ENCODE peak calls at places on chromosomes 16 and 17, in six cellular contexts. C, D, J, F, I and K are unnamed samples.

GRCh38 chr17:40878044-40878443 is 7.0 kb downstream of the KRT20 start:
- DNase-seq in F (no peak), I (no peak), C (no peak), J (no peak), D (no peak), K (no peak)

GRCh38 chr17:35849469-35850348 is 19.0 kb downstream of the HEATR9 start:
- DNase-seq in J (peak; percentile 75), I (peak; percentile 67), C (peak; percentile 58), F (peak; percentile 85), D (peak; percentile 79), K (peak; percentile 48)

GRCh38 chr16:85480727-85481101 is 132.4 kb upstream of the GSE1 start:
- DNase-seq in I (no peak), F (no peak), J (no peak), C (no peak), D (no peak), K (no peak)

GRCh38 chr17:236641-237405 is 55.4 kb upstream of the DOC2B start:
- DNase-seq in D (no peak), J (no peak), F (peak; percentile 46), C (peak; percentile 55), I (no peak), K (no peak)

GRCh38 chr17:8674344-8675305 is 44.1 kb upstream of the MYH10 start:
- DNase-seq in I (peak; percentile 65), J (peak; percentile 22), F (no peak), C (no peak), D (peak; percentile 65), K (no peak)

GRCh38 chr16:87698241-87698640 is 67.5 kb downstream of the KLHDC4 start:
- DNase-seq in J (no peak), D (no peak), F (no peak), C (no peak), I (no peak), K (no peak)

GRCh38 chr16:50841081-50841886 is 99.4 kb downstream of the CYLD start:
- DNase-seq in I (no peak), C (peak; percentile 24), J (no peak), F (peak; percentile 67), D (peak; percentile 54), K (no peak)

GRCh38 chr17:66633322-66633965 is 201.5 kb upstream of the CACNG5 start:
- DNase-seq in I (peak; percentile 47), C (no peak), D (no peak), J (peak; percentile 44), F (no peak), K (no peak)

GRCh38 chr16:87457051-87457611 is 35.7 kb downstream of the ZCCHC14 start:
- DNase-seq in J (peak; percentile 67), C (no peak), D (no peak), F (no peak), I (peak; percentile 76), K (no peak)

GRCh38 chr16:68823401-68823800 is 19.9 kb upstream of the TANGO6 start:
- DNase-seq in C (no peak), F (peak; percentile 94), I (peak; percentile 89), D (peak; percentile 47), J (peak; percentile 71), K (no peak)

DNA sequence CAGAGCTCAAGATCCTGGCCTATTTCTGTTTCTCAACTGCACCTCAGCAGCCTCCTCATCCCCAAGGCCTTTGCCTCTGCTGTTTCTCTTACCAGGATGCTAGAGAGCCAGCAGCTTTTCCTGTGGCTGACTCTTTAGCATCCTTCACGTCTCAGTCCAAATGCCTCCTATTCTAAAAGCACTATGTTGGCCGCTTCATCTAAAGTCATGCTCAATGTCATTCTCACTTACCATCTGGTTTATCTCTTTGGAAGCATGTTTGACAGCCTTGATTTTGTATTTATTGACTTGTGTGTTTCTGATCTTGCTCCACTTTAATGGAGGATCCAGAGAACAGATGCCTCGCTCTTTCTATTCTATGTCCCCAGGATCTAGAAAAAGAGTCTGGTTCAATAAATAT is 351.8 kb upstream of the CDH11 start:
- DNase-seq in C (no peak), J (no peak), I (no peak), F (no peak), D (no peak), K (no peak)
- H2BK15ac ChIP-seq in C (no peak overlapping the region), J (no peak overlapping the region), I (no peak overlapping the region), F (no peak overlapping the region), D (no peak overlapping the region), K (no peak overlapping the region)

GRCh38 chr17:42929497-42929844 is 28.9 kb downstream of the G6PC1 start:
- DNase-seq in J (no peak), I (no peak), D (no peak), C (no peak), F (no peak), K (no peak)
- H3K9ac ChIP-seq in J (peak overlapping the region; percentile 77), I (no peak overlapping the region), D (no peak overlapping the region), C (no peak overlapping the region), F (no peak overlapping the region), K (no peak overlapping the region)

DNA sequence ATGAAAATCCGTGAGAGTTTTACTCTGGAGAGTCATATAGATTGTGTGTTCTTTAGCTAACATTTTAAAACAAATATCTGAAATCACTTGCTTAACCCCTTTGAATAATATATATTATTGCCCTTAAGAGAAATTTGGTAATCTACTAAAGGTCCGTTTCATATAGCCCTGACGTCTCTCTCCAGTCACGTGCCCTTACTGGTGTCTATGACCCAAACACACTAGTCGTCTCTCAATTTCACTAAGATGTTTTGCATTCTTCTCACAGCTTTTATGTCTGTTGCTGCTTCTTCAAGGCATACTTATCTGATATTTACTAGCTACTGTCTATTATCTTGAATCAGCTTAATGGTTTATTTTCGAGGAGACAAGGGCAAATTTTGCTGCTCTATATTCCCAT is 409.9 kb downstream of the KCNJ18 start:
- DNase-seq in C (no peak), D (no peak), J (no peak), F (no peak), I (no peak), K (no peak)
- H2BK15ac ChIP-seq in C (no peak overlapping the region), D (no peak overlapping the region), J (no peak overlapping the region), F (no peak overlapping the region), I (no peak overlapping the region), K (no peak overlapping the region)

DNA sequence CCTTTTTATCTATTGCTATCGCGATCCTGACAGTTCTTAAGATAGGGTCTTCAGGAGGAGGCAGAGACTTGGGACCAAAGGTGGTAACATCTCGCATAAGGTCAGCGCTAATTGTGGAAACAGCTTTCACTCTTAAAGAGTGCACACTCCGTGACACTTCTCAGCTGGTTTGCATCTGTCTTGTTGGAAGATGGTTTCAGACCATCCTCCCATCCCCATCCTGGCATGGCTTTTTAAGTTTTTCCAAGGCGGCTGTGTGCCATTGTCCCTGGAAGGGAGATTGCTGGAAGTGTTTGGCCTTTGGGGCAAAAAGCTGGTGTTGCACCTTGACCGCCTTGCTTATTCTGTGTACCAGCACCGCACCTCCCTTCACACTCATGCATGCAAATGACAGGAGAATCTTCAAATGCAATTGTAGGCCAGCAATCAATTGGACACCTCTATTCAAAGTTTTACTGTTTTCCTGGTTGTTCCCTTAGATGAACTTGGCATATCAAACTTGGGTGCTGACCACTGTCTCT is 1.5 kb downstream of the SOCS7 start:
- DNase-seq in C (no peak), J (no peak), I (no peak), F (no peak), D (no peak), K (no peak)
- H3K9ac ChIP-seq in C (no peak overlapping the region), J (peak overlapping the region; percentile 77), I (peak overlapping the region; percentile 83), F (peak overlapping the region; percentile 88), D (peak overlapping the region; percentile 7), K (no peak overlapping the region)

GRCh38 chr16:53839150-53839549 is 135.2 kb downstream of the FTO start:
- DNase-seq in I (no peak), J (no peak), F (no peak), C (no peak), D (no peak), K (no peak)

GRCh38 chr16:53833145-53833544 is 129.2 kb downstream of the FTO start:
- DNase-seq in C (no peak), F (no peak), D (no peak), J (no peak), I (no peak), K (no peak)

GRCh38 chr16:53836142-53836541 is 132.2 kb downstream of the FTO start:
- DNase-seq in J (no peak), F (no peak), C (no peak), I (no peak), D (no peak), K (no peak)

GRCh38 chr16:53837421-53837820 is 133.5 kb downstream of the FTO start:
- DNase-seq in J (no peak), I (peak; percentile 9), D (no peak), C (no peak), F (no peak), K (no peak)

DNA sequence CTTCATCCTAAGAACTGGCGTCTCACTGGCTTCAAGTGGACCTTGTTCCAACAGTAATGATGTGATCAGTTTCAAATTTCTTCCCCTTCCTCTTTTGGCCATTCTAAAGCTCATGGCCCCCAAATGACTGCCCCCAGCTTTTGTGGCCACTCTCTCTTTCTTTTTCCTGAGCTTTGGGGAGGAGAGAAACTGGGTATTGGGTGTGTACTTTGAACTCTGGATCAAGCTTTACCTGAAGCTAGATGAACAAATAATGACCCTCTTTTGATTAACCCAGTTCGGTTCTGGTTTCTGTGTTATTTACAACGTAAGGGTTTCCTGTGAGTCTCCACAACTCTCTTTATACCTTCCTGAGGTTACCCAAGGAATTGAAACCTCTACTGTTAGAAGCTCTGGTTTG is 132.7 kb downstream of the FTO start:
- DNase-seq in J (no peak), I (no peak), D (no peak), C (no peak), F (no peak), K (no peak)
- H2BK15ac ChIP-seq in J (no peak overlapping the region), I (no peak overlapping the region), D (no peak overlapping the region), C (no peak overlapping the region), F (no peak overlapping the region), K (no peak overlapping the region)